ENCODE peak calls at places on chromosomes 6 and 20, in seven cellular contexts. Z is HepG2, L is IMR-90, H is breast epithelium, J is tibial nerve, Q is stomach, M is heart left ventricle. B is an unnamed sample.

GRCh38 chr6:6711832-6712231 is 123.3 kb downstream of the LY86 start:
- DNase-seq in Q (no peak), J (no peak), Z (no peak), M (no peak), L (no peak), H (no peak), B (no peak)

GRCh38 chr6:133567656-133568055 is 321.3 kb upstream of the TCF21 start:
- DNase-seq in J (no peak), H (no peak), L (peak), M (no peak), Q (no peak), Z (no peak), B (no peak)

GRCh38 chr6:129651291-129651691 is 58.7 kb downstream of the ARHGAP18 start:
- DNase-seq in L (no peak), Z (peak), J (no peak), M (no peak), H (no peak), Q (no peak), B (no peak)

GRCh38 chr6:18471232-18471964 is 84.2 kb downstream of the RNF144B start:
- DNase-seq in M (no peak), J (no peak), Q (no peak), H (no peak), Z (no peak), L (no peak), B (no peak)

GRCh38 chr6:167550936-167551633 is 226.2 kb downstream of the TTLL2 start:
- DNase-seq in L (no peak), Q (peak), J (peak), M (peak), Z (no peak), H (no peak), B (peak)

GRCh38 chr6:112416885-112417284 is 69.8 kb downstream of the RFPL4B start:
- DNase-seq in H (no peak), Q (no peak), Z (no peak), J (no peak), L (no peak), M (no peak), B (no peak)

GRCh38 chr20:20733943-20734342 is 21.5 kb upstream of the RALGAPA2 start:
- DNase-seq in Z (no peak), J (no peak), L (no peak), M (no peak), Q (no peak), H (no peak), B (no peak)

GRCh38 chr6:3427740-3428085 is 29.1 kb downstream of the SLC22A23 start:
- DNase-seq in H (no peak), J (no peak), Q (peak), L (no peak), M (peak), Z (no peak), B (peak)

GRCh38 chr6:99416892-99417767 is 8.0 kb downstream of the PNISR start:
- DNase-seq in H (no peak), Z (no peak), Q (no peak), J (no peak), L (no peak), M (no peak), B (no peak)

GRCh38 chr6:96723362-96723761 is 113.9 kb downstream of the GPR63 start:
- DNase-seq in H (no peak), Q (no peak), L (no peak), Z (no peak), M (no peak), J (no peak), B (no peak)

GRCh38 chr6:37304766-37305165 is 46.8 kb upstream of the TMEM217 start:
- DNase-seq in L (no peak), J (no peak), M (no peak), Z (no peak), H (no peak), Q (no peak), B (no peak)

GRCh38 chr6:158574800-158575199 is 14.9 kb downstream of the TMEM181 start:
- DNase-seq in M (no peak), L (no peak), Z (no peak), Q (no peak), J (no peak), H (peak), B (peak)

GRCh38 chr20:50636601-50637539 is 54.5 kb downstream of the RIPOR3 start:
- DNase-seq in L (peak), M (no peak), J (no peak), Z (peak), Q (no peak), H (no peak), B (no peak)

GRCh38 chr6:145209312-145209711 is 526.0 kb downstream of the EPM2A start:
- DNase-seq in Z (no peak), H (no peak), L (no peak), J (no peak), M (no peak), Q (no peak), B (no peak)

GRCh38 chr6:144899161-144899560 is 614.0 kb downstream of the UTRN start:
- DNase-seq in Q (no peak), M (no peak), J (no peak), Z (no peak), L (peak), H (no peak), B (no peak)

GRCh38 chr6:168167431-168168315 is 88.7 kb upstream of the FRMD1 start:
- DNase-seq in L (no peak), Q (no peak), H (no peak), M (no peak), Z (no peak), J (no peak), B (peak)

GRCh38 chr6:82248233-82248735 is 740 bp upstream of the IBTK start:
- DNase-seq in Q (peak), L (peak), H (no peak), M (no peak), Z (peak), J (no peak), B (no peak)

GRCh38 chr6:19477563-19477962 is 359.6 kb upstream of the ID4 start:
- DNase-seq in Z (no peak), J (no peak), H (no peak), Q (no peak), M (no peak), L (no peak), B (no peak)

GRCh38 chr6:80639243-80639642 is 532.8 kb downstream of the BCKDHB start:
- DNase-seq in M (no peak), Z (no peak), H (no peak), L (peak), J (no peak), Q (no peak), B (no peak)

GRCh38 chr6:158353851-158354508 is 41.7 kb downstream of the TULP4 start:
- DNase-seq in J (no peak), M (no peak), Q (no peak), Z (no peak), H (no peak), L (peak), B (no peak)

GRCh38 chr6:88137915-88138314 is 28.2 kb downstream of the CNR1 start:
- DNase-seq in L (no peak), M (no peak), Z (no peak), J (no peak), H (no peak), Q (no peak), B (no peak)

GRCh38 chr6:142302427-142303190 is 802 bp downstream of the ADGRG6 start:
- DNase-seq in Q (no peak), M (no peak), Z (peak), J (no peak), L (peak), H (peak), B (peak)

GRCh38 chr6:111871725-111872520 is 1.3 kb downstream of the FYN start:
- DNase-seq in L (peak), Q (no peak), H (no peak), Z (peak), J (no peak), M (peak), B (peak)

GRCh38 chr6:132076452-132076851 is 125.3 kb upstream of the CCN2 start:
- DNase-seq in M (no peak), Q (no peak), H (no peak), Z (no peak), J (no peak), L (no peak), B (no peak)

GRCh38 chr20:22927537-22927936 is 107.6 kb upstream of the SSTR4 start:
- DNase-seq in Z (no peak), J (no peak), Q (no peak), L (no peak), H (no peak), M (no peak), B (no peak)

GRCh38 chr6:113449051-113449450 is 408.1 kb upstream of the MARCKS start:
- DNase-seq in L (peak), H (no peak), Q (no peak), Z (no peak), J (no peak), M (no peak), B (no peak)

GRCh38 chr6:156021746-156022396 is 566.2 kb upstream of the NOX3 start:
- DNase-seq in Q (no peak), H (no peak), J (no peak), M (no peak), Z (no peak), L (peak), B (no peak)

DNA sequence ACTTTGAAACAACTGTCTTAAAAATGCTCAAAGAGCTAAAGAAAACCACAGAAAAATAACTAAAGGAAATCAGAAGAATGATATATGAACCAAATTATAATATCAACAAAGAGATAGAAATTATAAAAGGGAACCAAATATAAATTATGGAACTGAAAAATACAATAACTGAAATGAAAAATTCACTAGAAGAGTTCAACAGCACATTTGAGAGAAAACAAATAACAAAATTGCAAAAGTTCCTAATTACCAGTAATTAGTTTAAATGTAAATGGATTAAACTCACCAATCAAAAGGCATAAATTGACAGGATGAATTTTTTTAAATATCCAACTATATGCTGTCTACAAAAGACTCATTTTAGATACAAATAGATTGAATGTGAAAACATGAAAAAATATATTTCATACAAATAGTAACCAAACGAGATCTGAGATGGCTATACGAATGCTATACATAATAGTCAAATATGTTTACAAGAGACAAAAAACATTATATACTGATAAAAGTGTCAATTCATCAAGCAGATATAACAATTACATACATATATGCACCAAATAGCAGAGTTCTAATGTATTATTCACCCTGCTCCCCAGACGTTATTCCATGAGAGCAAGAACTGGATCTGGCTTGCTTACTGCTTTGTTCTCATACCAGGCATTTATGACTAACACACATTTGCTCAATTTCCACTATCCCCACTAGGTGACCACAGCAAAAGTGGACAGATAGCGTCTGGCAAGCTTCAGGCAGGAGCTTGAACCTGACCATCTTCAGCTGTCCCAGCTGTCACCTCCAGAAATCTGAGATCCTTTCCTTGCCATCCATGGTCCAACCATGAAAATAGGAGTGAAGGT is 72.4 kb upstream of the SIRPA start:
- DNase-seq in H (no peak), M (no peak), J (no peak), Z (peak), L (peak), Q (no peak), B (no peak)
- TF ChIP-seq CTCF in H (no peak), M (no peak), J (no peak), Z (no peak), L (no peak), Q (no peak), B (no peak)

GRCh38 chr6:8080338-8081151 is 16.4 kb upstream of the BLOC1S5 start:
- DNase-seq in Z (peak), L (peak), Q (no peak), M (no peak), H (no peak), J (no peak), B (no peak)

GRCh38 chr6:8082954-8083858 is 19.0 kb upstream of the BLOC1S5 start:
- DNase-seq in H (no peak), L (peak), Q (peak), Z (no peak), M (no peak), J (no peak), B (no peak)

GRCh38 chr6:8084586-8084985 is 17.8 kb downstream of the EEF1E1 start:
- DNase-seq in H (no peak), J (no peak), Z (peak), Q (no peak), M (no peak), L (no peak), B (no peak)

GRCh38 chr6:8085053-8085511 is 17.3 kb downstream of the EEF1E1 start:
- DNase-seq in Z (peak), H (no peak), L (peak), Q (peak), M (peak), J (no peak), B (no peak)

GRCh38 chr6:8082572-8082953 is 18.4 kb upstream of the BLOC1S5 start:
- DNase-seq in Q (no peak), J (no peak), H (no peak), M (no peak), L (no peak), Z (no peak), B (no peak)
- TF ChIP-seq POLR2A in Q (no peak), J (no peak), H (no peak), M (no peak), L (no peak), Z (no peak), B (no peak)

GRCh38 chr20:11716239-11716944 is 201.3 kb upstream of the BTBD3 start:
- DNase-seq in J (no peak), H (no peak), Z (peak), Q (no peak), L (peak), M (no peak), B (no peak)
- TF ChIP-seq CTCF in J (no peak), H (no peak), Z (peak), Q (no peak), L (peak), M (no peak), B (no peak)

GRCh38 chr20:63027425-63028389 is 20.9 kb upstream of the BHLHE23 start:
- DNase-seq in H (no peak), Z (no peak), L (no peak), Q (no peak), J (no peak), M (no peak), B (no peak)
- TF ChIP-seq POLR2A in H (no peak), Z (no peak), L (no peak), Q (no peak), J (no peak), M (no peak), B (no peak)

GRCh38 chr6:33454009-33454946 is at the start of gene ZBTB9:
- DNase-seq in J (peak), Z (peak), Q (peak), M (peak), H (peak), L (peak), B (peak)
- TF ChIP-seq CTCF in J (peak), Z (peak), Q (no peak), M (no peak), H (no peak), L (no peak), B (no peak)

DNA sequence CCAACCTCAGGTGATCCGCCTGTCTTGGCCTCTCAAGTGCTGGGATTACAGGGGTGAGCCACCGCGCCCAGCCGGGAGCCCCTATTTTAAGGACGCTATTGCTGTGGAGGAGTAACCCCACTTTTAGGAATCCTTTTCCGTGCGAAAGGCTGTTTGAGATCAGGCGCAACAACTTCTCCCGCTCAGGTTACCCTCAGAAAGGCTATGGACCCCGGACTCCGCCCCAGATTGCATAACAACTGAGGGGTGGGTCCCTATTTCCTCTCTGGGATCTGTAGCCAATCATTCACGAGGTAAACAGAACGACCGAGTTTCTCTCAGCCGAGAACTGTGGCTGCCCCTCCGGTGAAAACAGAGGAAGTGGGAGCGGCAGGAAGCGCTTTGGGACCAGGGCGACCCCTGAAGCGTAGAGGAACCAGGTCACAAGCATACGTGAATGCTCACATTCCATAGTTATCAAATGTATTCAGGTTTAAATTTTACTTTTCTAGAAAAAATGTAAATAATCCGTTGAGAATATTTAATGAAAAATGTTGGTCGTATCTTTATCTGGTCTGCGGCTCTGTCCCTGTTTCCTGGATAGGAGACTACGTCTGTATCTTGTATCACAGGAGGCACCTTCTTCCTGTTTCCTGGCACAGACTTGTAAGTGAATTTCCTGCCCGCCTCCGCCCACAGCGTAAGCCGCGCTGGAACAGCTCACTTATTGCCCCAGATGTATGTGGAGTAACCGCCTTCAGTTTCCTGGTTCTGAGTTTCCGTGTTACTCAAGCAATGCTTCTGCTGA is 26.9 kb downstream of the HLA-E start:
- DNase-seq in L (peak), J (peak), H (peak), Q (peak), Z (peak), M (peak), B (peak)
- TF ChIP-seq POLR2A in L (peak), J (peak), H (peak), Q (no peak), Z (peak), M (peak), B (no peak)

GRCh38 chr6:95352064-95352463 is 225.3 kb upstream of the MANEA start:
- DNase-seq in J (no peak), Z (no peak), Q (no peak), H (no peak), M (no peak), L (no peak), B (no peak)
- TF ChIP-seq CTCF in J (no peak), Z (no peak), Q (no peak), H (no peak), M (no peak), L (peak), B (no peak)

GRCh38 chr20:33674294-33675126 is at the start of gene NECAB3:
- DNase-seq in J (peak), Q (peak), L (peak), M (peak), Z (peak), H (peak), B (peak)
- TF ChIP-seq POLR2A in J (peak), Q (no peak), L (no peak), M (peak), Z (peak), H (no peak), B (no peak)

DNA sequence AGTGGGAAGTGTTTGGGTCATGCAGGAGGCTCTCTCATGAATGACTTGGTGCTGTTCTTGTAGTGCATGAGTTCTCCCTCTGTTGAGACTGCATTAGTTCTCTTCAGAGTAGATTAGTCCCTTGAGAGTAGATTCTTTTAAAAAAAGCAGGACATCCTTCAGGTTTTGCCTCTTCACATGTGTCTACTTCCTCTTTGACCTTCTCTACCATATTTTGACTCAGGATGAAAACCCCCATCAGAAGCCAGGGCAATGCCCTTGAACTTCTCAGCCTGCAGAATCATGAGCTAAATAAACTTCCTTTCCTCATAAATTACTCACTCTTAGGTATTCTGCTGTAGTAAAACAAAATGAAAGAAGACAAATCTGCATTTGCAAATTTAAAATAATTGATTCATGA is 170.3 kb downstream of the CD109 start:
- DNase-seq in M (no peak), J (no peak), Z (no peak), Q (no peak), H (no peak), L (no peak), B (no peak)
- TF ChIP-seq CTCF in M (no peak), J (no peak), Z (no peak), Q (no peak), H (no peak), L (no peak), B (no peak)

GRCh38 chr20:32482251-32483220 is 102.6 kb downstream of the NOL4L start:
- DNase-seq in L (no peak), J (no peak), Q (peak), M (peak), H (no peak), Z (no peak), B (no peak)

GRCh38 chr20:32481311-32482103 is 103.6 kb downstream of the NOL4L start:
- DNase-seq in Q (no peak), Z (no peak), H (no peak), J (no peak), L (no peak), M (peak), B (no peak)

GRCh38 chr20:32484221-32485125 is 100.7 kb downstream of the NOL4L start:
- DNase-seq in Z (no peak), L (no peak), M (peak), J (no peak), Q (peak), H (no peak), B (no peak)

GRCh38 chr20:32485126-32485769 is 99.9 kb downstream of the NOL4L start:
- DNase-seq in Q (peak), H (no peak), M (peak), L (peak), Z (peak), J (peak), B (peak)

DNA sequence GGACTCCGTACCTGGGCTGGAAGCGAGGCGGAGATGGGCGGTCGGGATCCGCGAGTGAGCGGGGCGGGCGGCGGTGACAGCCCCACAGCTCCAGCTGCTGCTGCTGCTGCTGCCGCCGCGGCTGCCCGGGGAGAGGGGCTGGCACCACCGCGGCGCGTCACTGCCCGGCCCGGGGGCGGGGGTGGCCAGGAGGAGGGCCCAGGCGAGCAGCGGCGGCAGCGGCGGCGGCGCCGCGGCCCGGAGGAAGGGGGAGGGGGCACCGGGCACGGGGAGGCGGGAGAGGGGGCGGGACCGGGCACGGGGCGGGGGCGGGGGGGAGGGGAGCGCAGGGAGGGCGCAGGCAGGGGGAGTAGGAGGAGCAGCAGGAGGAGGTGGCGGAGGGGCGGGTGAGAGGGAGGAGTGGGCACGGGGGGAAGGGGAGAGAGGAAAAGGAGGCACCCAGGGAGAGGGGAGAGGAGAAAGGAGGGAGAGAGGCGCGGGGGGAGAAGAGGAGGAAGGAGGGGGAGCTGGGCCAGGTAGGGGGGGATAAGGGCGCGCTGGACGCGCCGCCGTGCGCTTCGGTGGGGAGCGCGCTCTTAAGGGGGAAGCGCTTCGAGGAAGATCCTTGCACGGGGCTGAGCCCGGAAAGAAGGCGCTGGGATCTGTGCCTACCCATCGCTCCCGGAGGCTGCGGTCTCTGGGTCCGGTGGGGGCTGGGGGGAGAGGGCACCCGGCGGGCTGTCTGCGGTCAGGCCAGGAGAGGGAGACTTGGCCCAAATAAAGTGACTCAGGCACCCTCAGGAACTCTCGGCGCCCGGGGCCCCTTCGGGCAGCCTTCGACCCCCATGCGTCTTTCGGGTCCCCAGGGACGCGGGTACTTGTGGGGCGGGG is 101.5 kb downstream of the NOL4L start:
- DNase-seq in H (peak), J (peak), M (peak), Q (peak), Z (peak), L (peak), B (no peak)
- TF ChIP-seq POLR2A in H (no peak), J (peak), M (no peak), Q (no peak), Z (peak), L (peak), B (no peak)

B was measured in lower leg skin.